ENCODE peak calls at places on chromosome 2, in ten cellular contexts. C is stomach, R is endothelial cell of umbilical vein, J is sigmoid colon, X is Panc1, N is breast epithelium, I is transverse colon, E is prostate gland, Y is spleen, S is GM12892. F is an unnamed sample.
A peak's percentile ranks its signal among the peaks of the same experiment; 100 is the strongest.

GRCh38 chr2:150135223-150135883 is 352.1 kb downstream of the RND3 start:
- DNase-seq in X (no peak), C (no peak), R (no peak), E (no peak), N (no peak), Y (no peak), I (peak; percentile 34), J (no peak), S (no peak), F (no peak)

GRCh38 chr2:66189598-66189997 is 245.3 kb upstream of the MEIS1 start:
- DNase-seq in R (no peak), E (no peak), C (no peak), I (no peak), N (no peak), Y (no peak), X (no peak), J (no peak), S (no peak), F (no peak)

GRCh38 chr2:227655454-227655853 is 11.2 kb upstream of the SCYGR5 start:
- DNase-seq in S (no peak), I (no peak), Y (no peak), X (peak; percentile 32), E (no peak), R (peak; percentile 44), J (no peak), C (no peak), N (no peak), F (no peak)

GRCh38 chr2:208320686-208321085 is 54.6 kb downstream of the PIKFYVE start:
- DNase-seq in I (no peak), E (no peak), S (no peak), N (no peak), C (no peak), X (no peak), Y (peak; percentile 78), R (no peak), J (no peak), F (no peak)

GRCh38 chr2:24861500-24861899 is 58.5 kb downstream of the ADCY3 start:
- DNase-seq in Y (peak; percentile 20), E (no peak), S (no peak), R (no peak), C (no peak), X (no peak), J (no peak), N (no peak), I (no peak), F (no peak)

GRCh38 chr2:98383166-98383565 is 36.9 kb downstream of the CNGA3 start:
- DNase-seq in E (no peak), J (no peak), N (no peak), C (no peak), I (no peak), S (no peak), Y (no peak), R (no peak), X (no peak), F (no peak)

GRCh38 chr2:106575955-106576354 is 88.8 kb downstream of the CD8B2 start:
- DNase-seq in I (no peak), E (peak; percentile 49), C (no peak), R (no peak), X (no peak), Y (no peak), N (peak; percentile 45), S (no peak), J (no peak), F (peak; percentile 67)

GRCh38 chr2:226746206-226746800 is 53.3 kb downstream of the IRS1 start:
- DNase-seq in X (no peak), Y (no peak), E (no peak), R (no peak), I (no peak), J (no peak), S (no peak), C (no peak), N (no peak), F (no peak)

GRCh38 chr2:102063948-102064678 is 72.4 kb downstream of the IL1R2 start:
- DNase-seq in Y (peak; percentile 86), X (peak; percentile 24), I (peak; percentile 81), C (peak; percentile 81), R (peak; percentile 86), E (peak; percentile 81), J (peak; percentile 98), N (peak; percentile 82), S (no peak), F (peak; percentile 35)

GRCh38 chr2:71157124-71157802 is 26.8 kb downstream of the MPHOSPH10 start:
- DNase-seq in Y (peak; percentile 81), X (peak; percentile 10), R (peak; percentile 42), I (peak; percentile 59), C (peak; percentile 59), N (no peak), E (peak; percentile 16), J (peak; percentile 76), S (peak; percentile 35), F (peak; percentile 92)

GRCh38 chr2:120123090-120123489 is 100.1 kb downstream of the TMEM185B start:
- DNase-seq in I (no peak), J (no peak), N (no peak), C (no peak), S (no peak), X (no peak), E (no peak), Y (no peak), R (no peak), F (no peak)

DNA sequence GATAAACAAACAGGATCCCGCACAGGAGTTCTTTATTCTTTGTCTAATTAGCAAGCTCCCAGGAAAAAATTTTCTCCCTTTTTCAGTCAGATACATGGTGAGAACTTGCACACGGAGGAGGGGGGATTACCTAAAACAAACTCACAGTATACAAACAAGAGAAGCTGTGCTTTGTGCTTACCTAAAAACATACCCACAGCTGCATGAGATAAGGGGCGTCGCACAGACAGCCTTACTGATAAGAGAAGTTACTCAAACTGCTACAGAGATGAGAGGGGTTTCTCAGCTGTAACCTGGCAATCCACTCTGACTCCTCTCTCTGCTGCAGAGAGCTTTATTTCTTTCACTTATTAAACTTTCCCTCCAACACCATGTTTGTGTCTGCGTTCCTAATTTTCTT is 32.9 kb upstream of the ST3GAL5 start:
- DNase-seq in C (no peak), E (no peak), J (no peak), Y (no peak), S (no peak), R (no peak), I (no peak), X (no peak), N (no peak), F (no peak)
- TF ChIP-seq POLR2AphosphoS5 in C (no peak), E (no peak), J (no peak), Y (no peak), S (no peak), R (no peak), I (no peak), X (no peak), N (no peak), F (no peak)

DNA sequence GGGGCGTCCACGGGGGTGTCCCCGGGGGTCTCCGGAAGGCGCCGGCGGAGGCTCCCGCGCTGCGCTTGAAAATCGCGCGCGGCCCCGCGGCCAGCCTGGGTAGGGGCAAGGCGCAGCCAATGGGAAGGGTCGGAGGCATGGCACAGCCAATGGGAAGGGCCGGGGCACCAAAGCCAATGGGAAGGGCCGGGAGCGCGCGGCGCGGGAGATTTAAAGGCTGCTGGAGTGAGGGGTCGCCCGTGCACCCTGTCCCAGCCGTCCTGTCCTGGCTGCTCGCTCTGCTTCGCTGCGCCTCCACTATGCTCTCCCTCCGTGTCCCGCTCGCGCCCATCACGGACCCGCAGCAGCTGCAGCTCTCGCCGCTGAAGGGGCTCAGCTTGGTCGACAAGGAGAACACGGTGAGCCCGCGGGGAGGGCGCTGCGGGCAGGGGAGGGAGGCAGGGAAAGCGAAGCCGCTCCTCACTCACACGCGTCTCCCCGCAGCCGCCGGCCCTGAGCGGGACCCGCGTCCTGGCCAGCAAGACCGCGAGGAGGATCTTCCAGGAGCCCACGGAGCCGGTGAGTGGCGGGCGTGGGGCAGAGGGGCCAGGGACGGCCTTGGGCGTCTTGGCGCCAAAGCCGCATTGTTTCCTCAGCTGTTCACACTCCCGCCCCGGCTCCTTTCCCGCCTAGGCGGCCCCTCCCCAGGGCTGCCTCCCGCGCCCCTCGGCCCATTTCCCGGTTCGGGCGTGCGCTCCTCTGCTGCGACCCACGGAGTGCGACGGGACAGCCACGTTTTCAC is at the start of gene RRM2:
- DNase-seq in I (peak; percentile 94), N (peak; percentile 88), J (peak; percentile 97), C (peak; percentile 93), X (no peak), Y (peak; percentile 94), R (peak; percentile 88), S (peak; percentile 92), E (peak; percentile 91), F (peak; percentile 97)
- TF ChIP-seq POLR2AphosphoS5 in I (peak; percentile 14), N (peak; percentile 40), J (no peak), C (no peak), X (peak; percentile 95), Y (peak; percentile 21), R (peak; percentile 90), S (peak; percentile 95), E (peak; percentile 67), F (peak; percentile 99)

DNA sequence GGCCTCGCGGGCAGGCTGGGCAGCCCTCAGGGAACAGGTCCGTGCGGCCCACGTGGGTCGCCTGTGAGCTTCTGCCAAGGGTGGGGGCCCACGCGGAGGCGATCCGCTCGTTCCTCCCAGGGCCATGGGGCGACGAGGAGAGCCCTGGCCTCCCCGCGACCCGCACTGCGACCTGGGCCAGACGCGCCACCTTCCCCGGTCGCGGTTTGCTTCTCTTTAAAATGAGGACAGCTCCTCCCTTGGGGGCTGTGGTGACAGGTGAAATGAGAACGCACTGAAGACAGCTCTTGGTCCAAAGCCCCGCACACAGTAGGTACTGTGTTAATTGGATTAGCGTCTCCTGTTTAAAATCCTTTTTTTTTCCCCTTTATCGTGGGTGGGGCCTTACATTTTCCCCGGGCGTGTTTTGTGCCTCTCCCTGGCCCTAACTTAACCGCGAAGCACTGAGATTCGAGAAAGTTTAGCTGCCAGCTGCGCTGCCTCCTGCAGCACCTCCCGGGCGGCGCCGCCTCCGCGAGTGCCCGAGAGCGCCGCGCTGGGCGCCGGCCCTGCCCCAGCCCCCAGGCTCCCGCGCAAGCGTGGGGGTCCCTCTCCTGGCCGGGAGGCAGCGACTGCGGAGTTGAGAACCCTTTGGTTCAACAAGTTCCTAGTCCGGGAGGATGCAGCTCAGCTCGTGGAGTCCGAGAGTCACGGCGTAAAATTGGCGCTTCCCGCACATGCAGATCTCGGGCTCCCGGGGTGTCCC is 1.1 kb downstream of the HPCAL1 start:
- DNase-seq in E (no peak), Y (peak; percentile 92), N (no peak), C (peak; percentile 61), R (peak; percentile 63), J (no peak), S (no peak), I (peak; percentile 63), X (no peak), F (peak; percentile 65)
- TF ChIP-seq POLR2AphosphoS5 in E (no peak), Y (no peak), N (no peak), C (peak; percentile 38), R (no peak), J (no peak), S (no peak), I (no peak), X (no peak), F (no peak)

DNA sequence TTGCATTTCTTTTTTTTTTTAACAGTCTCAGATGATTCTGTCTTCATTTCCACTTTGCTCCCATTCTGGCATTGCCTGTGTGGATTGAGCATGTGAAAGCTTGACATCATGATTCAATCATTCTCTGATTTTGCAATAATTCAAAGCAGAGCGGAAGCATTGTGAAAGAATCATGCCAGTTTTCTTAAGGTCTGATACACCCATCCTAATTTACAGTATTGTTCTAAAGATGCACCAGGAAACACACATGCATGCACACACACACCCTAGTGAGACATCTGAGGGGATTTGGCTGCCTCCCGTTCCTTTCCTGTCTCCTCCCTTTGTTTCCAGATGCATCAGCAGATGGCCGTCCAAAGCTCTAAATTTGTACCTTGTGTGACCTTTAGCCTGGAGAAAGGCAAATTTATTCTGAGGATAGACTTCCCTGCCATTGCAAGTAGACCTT is 97.3 kb downstream of the FMNL2 start:
- DNase-seq in Y (no peak), R (no peak), C (no peak), X (no peak), E (no peak), N (no peak), S (no peak), I (no peak), J (no peak), F (no peak)
- TF ChIP-seq POLR2AphosphoS5 in Y (peak; percentile 28), R (no peak), C (peak; percentile 31), X (no peak), E (no peak), N (no peak), S (no peak), I (peak; percentile 36), J (no peak), F (no peak)